ENCODE peak calls at places on chromosomes 6 and 20, in four cellular contexts. T is coronary artery, M is A549, Q is ovary. P is an unnamed sample.

GRCh38 chr6:7201732-7202541 is 94.2 kb downstream of the RREB1 start:
- DNase-seq in Q (no peak), M (no peak), T (no peak), P (peak)

GRCh38 chr6:104633125-104633524 is 226.6 kb downstream of the HACE1 start:
- DNase-seq in Q (no peak), M (no peak), T (no peak), P (no peak)

GRCh38 chr6:34546551-34547321 is 9.4 kb downstream of the SPDEF start:
- DNase-seq in Q (peak), M (peak), T (no peak), P (peak)

GRCh38 chr6:6987749-6988148 is 120.0 kb upstream of the RREB1 start:
- DNase-seq in M (no peak), Q (no peak), T (no peak), P (no peak)

GRCh38 chr6:27592481-27593199 is 119.7 kb upstream of the ZNF184 start:
- DNase-seq in M (peak), Q (no peak), T (no peak), P (no peak)

GRCh38 chr6:113591896-113592827 is 265.0 kb upstream of the MARCKS start:
- DNase-seq in Q (no peak), M (no peak), T (no peak), P (no peak)

GRCh38 chr20:39117486-39117885 is 155.3 kb downstream of the DHX35 start:
- DNase-seq in T (no peak), Q (no peak), M (peak), P (no peak)

GRCh38 chr6:56657364-56657763 is 14.7 kb upstream of the DST start:
- DNase-seq in M (no peak), Q (no peak), T (no peak), P (no peak)

GRCh38 chr6:36757206-36757605 is 59.6 kb downstream of the RAB44 start:
- DNase-seq in Q (no peak), M (no peak), T (no peak), P (no peak)

GRCh38 chr6:124854338-124854922 is 107.8 kb upstream of the RNF217 start:
- DNase-seq in Q (no peak), T (no peak), M (no peak), P (no peak)